ENCODE peak calls at places on chromosomes 5 and 9, in eight cellular contexts. One of them, this sample, is unnamed. For H3K4me1, the result is how much of the 10 kb centered on the place peaks cover.

GRCh38 chr9:136192289-136193126 is 12.4 kb downstream of the LHX3 start:
- DNase-seq in left ventricle myocardium inferior: no peak
- DNase-seq in fibroblast of lung: peak
- DNase-seq in psoas muscle: no peak
- DNase-seq in colonic mucosa: no peak
- DNase-seq in RWPE2: no peak
- DNase-seq in esophagus squamous epithelium: no peak
- DNase-seq in GM23248: peak
- DNase-seq in this sample: no peak

GRCh38 chr9:94663139-94663538 is 23.8 kb upstream of the FBP1 start:
- DNase-seq in GM23248: no peak
- DNase-seq in psoas muscle: no peak
- DNase-seq in colonic mucosa: no peak
- DNase-seq in RWPE2: no peak
- DNase-seq in esophagus squamous epithelium: no peak
- DNase-seq in left ventricle myocardium inferior: no peak
- DNase-seq in fibroblast of lung: no peak
- DNase-seq in this sample: no peak

GRCh38 chr5:115685966-115686691 is 60.3 kb upstream of the TMED7 start:
- DNase-seq in left ventricle myocardium inferior: no peak
- DNase-seq in GM23248: peak
- DNase-seq in psoas muscle: no peak
- DNase-seq in esophagus squamous epithelium: no peak
- DNase-seq in fibroblast of lung: peak
- DNase-seq in RWPE2: no peak
- DNase-seq in colonic mucosa: no peak
- DNase-seq in this sample: no peak

GRCh38 chr5:14870347-14871083 is 1.1 kb downstream of the ANKH start:
- DNase-seq in left ventricle myocardium inferior: peak
- DNase-seq in RWPE2: no peak
- DNase-seq in esophagus squamous epithelium: no peak
- DNase-seq in fibroblast of lung: no peak
- DNase-seq in colonic mucosa: peak
- DNase-seq in psoas muscle: peak
- DNase-seq in GM23248: peak
- DNase-seq in this sample: no peak

GRCh38 chr5:85646641-85647040 is 971.1 kb upstream of the COX7C start:
- DNase-seq in psoas muscle: no peak
- DNase-seq in RWPE2: no peak
- DNase-seq in left ventricle myocardium inferior: no peak
- DNase-seq in fibroblast of lung: no peak
- DNase-seq in colonic mucosa: no peak
- DNase-seq in GM23248: no peak
- DNase-seq in esophagus squamous epithelium: no peak
- DNase-seq in this sample: no peak

GRCh38 chr5:32639943-32640342 is 54.6 kb downstream of the SUB1 start:
- DNase-seq in left ventricle myocardium inferior: no peak
- DNase-seq in RWPE2: no peak
- DNase-seq in GM23248: no peak
- DNase-seq in colonic mucosa: no peak
- DNase-seq in esophagus squamous epithelium: no peak
- DNase-seq in psoas muscle: no peak
- DNase-seq in fibroblast of lung: no peak
- DNase-seq in this sample: no peak

GRCh38 chr5:82396871-82397514 is 118.8 kb upstream of the RPS23 start:
- DNase-seq in GM23248: peak
- DNase-seq in fibroblast of lung: peak
- DNase-seq in esophagus squamous epithelium: no peak
- DNase-seq in psoas muscle: peak
- DNase-seq in colonic mucosa: peak
- DNase-seq in RWPE2: peak
- DNase-seq in left ventricle myocardium inferior: peak
- DNase-seq in this sample: no peak

GRCh38 chr9:107952773-107953172 is 463.2 kb upstream of the KLF4 start:
- DNase-seq in colonic mucosa: no peak
- DNase-seq in fibroblast of lung: no peak
- DNase-seq in GM23248: no peak
- DNase-seq in left ventricle myocardium inferior: no peak
- DNase-seq in esophagus squamous epithelium: no peak
- DNase-seq in psoas muscle: no peak
- DNase-seq in RWPE2: no peak
- DNase-seq in this sample: no peak

GRCh38 chr5:133952729-133953567 is 15.5 kb downstream of the C5orf15 start:
- DNase-seq in colonic mucosa: peak
- DNase-seq in psoas muscle: peak
- DNase-seq in esophagus squamous epithelium: no peak
- DNase-seq in left ventricle myocardium inferior: peak
- DNase-seq in GM23248: peak
- DNase-seq in RWPE2: no peak
- DNase-seq in fibroblast of lung: peak
- DNase-seq in this sample: no peak

GRCh38 chr5:4639959-4640358 is 500.2 kb upstream of the ADAMTS16 start:
- DNase-seq in colonic mucosa: no peak
- DNase-seq in left ventricle myocardium inferior: no peak
- DNase-seq in psoas muscle: no peak
- DNase-seq in esophagus squamous epithelium: no peak
- DNase-seq in RWPE2: no peak
- DNase-seq in GM23248: no peak
- DNase-seq in fibroblast of lung: no peak
- DNase-seq in this sample: no peak

GRCh38 chr5:133245191-133246052 is 193.6 kb downstream of the HSPA4 start:
- DNase-seq in GM23248: peak
- DNase-seq in esophagus squamous epithelium: no peak
- DNase-seq in psoas muscle: no peak
- DNase-seq in RWPE2: peak
- DNase-seq in left ventricle myocardium inferior: no peak
- DNase-seq in fibroblast of lung: peak
- DNase-seq in colonic mucosa: no peak
- DNase-seq in this sample: no peak

GRCh38 chr9:95649801-95650213 is 133.0 kb upstream of the PTCH1 start:
- DNase-seq in esophagus squamous epithelium: no peak
- DNase-seq in colonic mucosa: no peak
- DNase-seq in left ventricle myocardium inferior: no peak
- DNase-seq in GM23248: peak
- DNase-seq in fibroblast of lung: no peak
- DNase-seq in psoas muscle: no peak
- DNase-seq in RWPE2: no peak
- DNase-seq in this sample: no peak

GRCh38 chr5:148091991-148092964 is 28.5 kb downstream of the SPINK5 start:
- DNase-seq in left ventricle myocardium inferior: no peak
- DNase-seq in colonic mucosa: no peak
- DNase-seq in GM23248: no peak
- DNase-seq in esophagus squamous epithelium: no peak
- DNase-seq in psoas muscle: no peak
- DNase-seq in fibroblast of lung: no peak
- DNase-seq in RWPE2: no peak
- DNase-seq in this sample: no peak

GRCh38 chr9:4716163-4716562 is 24.8 kb downstream of the AK3 start:
- DNase-seq in colonic mucosa: no peak
- DNase-seq in GM23248: no peak
- DNase-seq in psoas muscle: no peak
- DNase-seq in esophagus squamous epithelium: no peak
- DNase-seq in fibroblast of lung: no peak
- DNase-seq in RWPE2: no peak
- DNase-seq in left ventricle myocardium inferior: no peak
- DNase-seq in this sample: no peak

GRCh38 chr9:88373018-88373417 is 15.2 kb upstream of the SPIN1 start:
- DNase-seq in RWPE2: no peak
- DNase-seq in GM23248: no peak
- DNase-seq in psoas muscle: no peak
- DNase-seq in colonic mucosa: no peak
- DNase-seq in left ventricle myocardium inferior: no peak
- DNase-seq in esophagus squamous epithelium: no peak
- DNase-seq in fibroblast of lung: no peak
- DNase-seq in this sample: no peak
- H3K4me1 ChIP-seq in RWPE2: under half
- H3K4me1 ChIP-seq in GM23248: under half
- H3K4me1 ChIP-seq in psoas muscle: under half
- H3K4me1 ChIP-seq in colonic mucosa: under half
- H3K4me1 ChIP-seq in left ventricle myocardium inferior: under half
- H3K4me1 ChIP-seq in esophagus squamous epithelium: under half
- H3K4me1 ChIP-seq in fibroblast of lung: under half
- H3K4me1 ChIP-seq in this sample: under half

GRCh38 chr9:88998506-88998905 is 7.2 kb downstream of the S1PR3 start:
- DNase-seq in fibroblast of lung: peak
- DNase-seq in GM23248: peak
- DNase-seq in psoas muscle: no peak
- DNase-seq in RWPE2: no peak
- DNase-seq in colonic mucosa: no peak
- DNase-seq in esophagus squamous epithelium: no peak
- DNase-seq in left ventricle myocardium inferior: no peak
- DNase-seq in this sample: no peak

GRCh38 chr9:88998911-88999310 is 7.6 kb downstream of the S1PR3 start:
- DNase-seq in psoas muscle: peak
- DNase-seq in colonic mucosa: peak
- DNase-seq in GM23248: peak
- DNase-seq in left ventricle myocardium inferior: peak
- DNase-seq in RWPE2: no peak
- DNase-seq in fibroblast of lung: peak
- DNase-seq in esophagus squamous epithelium: no peak
- DNase-seq in this sample: no peak

GRCh38 chr9:89000973-89001916 is 10.0 kb downstream of the S1PR3 start:
- DNase-seq in RWPE2: no peak
- DNase-seq in colonic mucosa: peak
- DNase-seq in esophagus squamous epithelium: no peak
- DNase-seq in GM23248: peak
- DNase-seq in psoas muscle: peak
- DNase-seq in fibroblast of lung: peak
- DNase-seq in left ventricle myocardium inferior: peak
- DNase-seq in this sample: no peak

GRCh38 chr9:89001917-89002540 is 10.8 kb downstream of the S1PR3 start:
- DNase-seq in RWPE2: no peak
- DNase-seq in psoas muscle: no peak
- DNase-seq in GM23248: no peak
- DNase-seq in fibroblast of lung: no peak
- DNase-seq in colonic mucosa: no peak
- DNase-seq in esophagus squamous epithelium: no peak
- DNase-seq in left ventricle myocardium inferior: no peak
- DNase-seq in this sample: no peak

DNA sequence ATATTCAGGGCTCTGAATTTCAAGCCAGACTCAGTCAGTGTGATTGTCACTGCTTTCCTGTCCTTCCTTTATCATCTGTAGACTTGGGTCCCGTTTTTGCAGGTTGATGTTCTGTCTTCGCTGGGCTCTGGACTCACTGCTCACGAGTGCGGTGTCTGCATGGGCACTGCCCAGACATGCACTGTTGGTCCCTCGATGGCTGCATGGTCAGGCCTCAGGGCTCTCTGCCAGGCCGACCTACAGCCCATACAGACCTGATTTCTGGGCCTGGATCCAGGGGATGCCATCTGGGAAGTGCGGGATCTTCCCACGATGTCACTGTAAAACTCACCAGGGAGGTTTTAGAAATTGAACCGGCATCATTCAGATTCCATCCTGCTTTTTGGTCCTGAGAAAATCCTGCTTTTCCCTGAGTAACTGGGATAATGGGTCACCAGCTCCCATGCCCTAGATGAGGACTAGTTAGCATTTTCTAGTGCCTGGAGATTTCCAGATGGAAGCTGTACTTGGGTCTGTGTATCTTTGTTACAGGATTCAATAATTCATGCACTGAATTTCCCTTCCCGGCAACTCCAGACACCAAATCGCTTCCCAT is 9.1 kb downstream of the S1PR3 start:
- DNase-seq in fibroblast of lung: no peak
- DNase-seq in psoas muscle: no peak
- DNase-seq in esophagus squamous epithelium: no peak
- DNase-seq in GM23248: peak
- DNase-seq in RWPE2: no peak
- DNase-seq in left ventricle myocardium inferior: no peak
- DNase-seq in colonic mucosa: no peak
- DNase-seq in this sample: no peak
- H3K4me1 ChIP-seq in fibroblast of lung: under half
- H3K4me1 ChIP-seq in psoas muscle: under half
- H3K4me1 ChIP-seq in esophagus squamous epithelium: under half
- H3K4me1 ChIP-seq in GM23248: under half
- H3K4me1 ChIP-seq in RWPE2: under half
- H3K4me1 ChIP-seq in left ventricle myocardium inferior: half or more
- H3K4me1 ChIP-seq in colonic mucosa: under half
- H3K4me1 ChIP-seq in this sample: under half

DNA sequence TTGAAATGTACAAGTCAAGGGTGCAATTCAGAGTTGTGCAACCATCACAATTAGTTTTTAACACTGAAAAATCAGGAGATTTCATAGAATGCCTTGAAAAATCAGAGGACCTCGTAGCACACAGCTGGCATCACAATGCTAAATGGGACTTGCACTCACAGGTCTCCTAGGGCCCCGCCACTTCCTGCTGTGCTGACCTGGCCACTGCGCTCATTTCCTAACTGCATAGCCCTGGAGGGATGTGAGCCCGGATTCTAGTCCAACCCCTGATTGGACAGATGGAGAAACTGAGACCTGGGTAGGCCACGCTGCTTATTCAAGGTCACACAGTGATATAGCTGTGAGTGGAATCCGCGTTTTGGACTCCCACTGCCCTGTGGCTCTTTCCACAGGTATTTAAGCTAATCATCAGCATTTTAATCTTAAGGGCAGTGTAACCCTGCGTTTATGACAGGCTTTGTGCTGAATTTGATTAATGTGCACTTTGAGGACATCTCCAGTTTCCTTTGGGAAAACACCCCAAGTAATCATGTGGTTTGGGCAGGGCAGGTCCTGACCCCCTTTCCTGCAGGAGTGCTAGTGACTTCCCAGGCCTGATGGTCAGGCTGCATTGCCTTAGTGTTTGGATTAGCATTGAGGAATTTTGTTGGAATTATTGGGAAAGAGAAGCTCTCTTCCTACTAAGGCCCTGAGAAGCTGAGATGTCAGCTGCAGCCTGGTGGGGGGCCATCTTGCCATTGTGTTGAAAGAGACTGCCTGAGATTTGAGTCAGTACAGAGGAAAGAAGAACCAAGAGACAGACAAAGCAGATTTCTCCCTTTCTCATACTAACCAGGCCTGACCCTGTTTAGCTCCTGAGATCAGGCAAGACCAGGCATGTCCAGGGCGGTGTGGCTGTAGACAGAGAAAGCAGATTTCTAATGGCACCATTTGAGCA is 36.2 kb downstream of the STC2 start:
- DNase-seq in fibroblast of lung: peak
- DNase-seq in RWPE2: no peak
- DNase-seq in left ventricle myocardium inferior: no peak
- DNase-seq in psoas muscle: no peak
- DNase-seq in colonic mucosa: no peak
- DNase-seq in GM23248: peak
- DNase-seq in esophagus squamous epithelium: no peak
- DNase-seq in this sample: no peak
- H3K4me1 ChIP-seq in fibroblast of lung: under half
- H3K4me1 ChIP-seq in RWPE2: under half
- H3K4me1 ChIP-seq in left ventricle myocardium inferior: under half
- H3K4me1 ChIP-seq in psoas muscle: under half
- H3K4me1 ChIP-seq in colonic mucosa: under half
- H3K4me1 ChIP-seq in GM23248: under half
- H3K4me1 ChIP-seq in esophagus squamous epithelium: under half
- H3K4me1 ChIP-seq in this sample: under half

DNA sequence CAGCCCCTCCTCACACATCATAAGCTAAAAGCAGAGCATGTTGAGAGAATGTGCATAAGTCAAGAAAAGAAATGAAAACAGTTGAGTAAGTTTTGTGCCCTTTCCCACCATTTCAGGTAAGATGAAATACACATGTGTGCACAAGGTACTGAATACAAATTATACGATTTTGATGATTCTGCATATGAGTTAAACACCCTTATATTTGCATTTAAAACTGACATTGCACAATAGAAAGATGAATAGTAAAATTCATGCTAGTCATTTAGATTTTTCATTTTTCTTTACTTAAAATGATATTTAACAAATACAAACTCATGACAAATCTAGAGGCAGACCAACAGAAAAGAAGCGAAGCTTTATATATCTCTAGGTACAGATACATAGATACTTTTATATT is 24.9 kb upstream of the PSD2 start:
- DNase-seq in colonic mucosa: no peak
- DNase-seq in RWPE2: no peak
- DNase-seq in fibroblast of lung: no peak
- DNase-seq in psoas muscle: no peak
- DNase-seq in esophagus squamous epithelium: no peak
- DNase-seq in left ventricle myocardium inferior: no peak
- DNase-seq in GM23248: no peak
- DNase-seq in this sample: no peak
- H3K4me1 ChIP-seq in colonic mucosa: under half
- H3K4me1 ChIP-seq in RWPE2: under half
- H3K4me1 ChIP-seq in fibroblast of lung: under half
- H3K4me1 ChIP-seq in psoas muscle: under half
- H3K4me1 ChIP-seq in esophagus squamous epithelium: under half
- H3K4me1 ChIP-seq in left ventricle myocardium inferior: under half
- H3K4me1 ChIP-seq in GM23248: under half
- H3K4me1 ChIP-seq in this sample: under half